ENCODE peak calls at places on chromosomes 13 and 19, in four cellular contexts. V is IMR-90, P is neuronal stem cell, R is mesendoderm. X is an unnamed sample.

GRCh38 chr13:46588019-46588418 is 35.0 kb downstream of the LRCH1 start:
- DNase-seq in R (no peak), P (no peak), V (no peak), X (no peak)

GRCh38 chr19:8240274-8241229 is 31.4 kb downstream of the CERS4 start:
- DNase-seq in R (peak; percentile 92), P (peak; percentile 79), V (peak; percentile 94), X (peak; percentile 55)

GRCh38 chr19:3471954-3472655 is 8.2 kb downstream of the SMIM24 start:
- DNase-seq in P (no peak), V (no peak), R (no peak), X (no peak)

GRCh38 chr13:99155821-99156220 is 44.8 kb upstream of the UBAC2 start:
- DNase-seq in R (no peak), P (no peak), V (no peak), X (no peak)

GRCh38 chr19:55443824-55444719 is 972 bp upstream of the SHISA7 start:
- DNase-seq in P (no peak), V (no peak), R (no peak), X (no peak)

GRCh38 chr13:99724633-99725517 is 223.6 kb downstream of the TM9SF2 start:
- DNase-seq in V (no peak), P (no peak), R (no peak), X (no peak)

GRCh38 chr19:47351545-47351944 is 2.4 kb downstream of the DHX34 start:
- DNase-seq in P (no peak), R (peak; percentile 69), V (peak; percentile 27), X (no peak)

GRCh38 chr19:54207908-54208783 is 7.5 kb downstream of the RPS9 start:
- DNase-seq in V (peak; percentile 78), R (peak; percentile 42), P (no peak), X (peak; percentile 82)

GRCh38 chr13:112102243-112102642 is 35.3 kb downstream of the SOX1 start:
- DNase-seq in R (no peak), V (no peak), P (no peak), X (no peak)

GRCh38 chr19:43906774-43907173 is 28.3 kb downstream of the ZNF45 start:
- DNase-seq in P (no peak), R (no peak), V (no peak), X (no peak)

GRCh38 chr13:76656496-76656895 is 229.7 kb downstream of the KCTD12 start:
- DNase-seq in R (no peak), P (no peak), V (no peak), X (no peak)

GRCh38 chr19:34241513-34242337 is 12.6 kb upstream of the GARRE1 start:
- DNase-seq in R (peak; percentile 88), V (no peak), P (no peak), X (peak; percentile 87)

GRCh38 chr19:40768936-40769335 is 6.4 kb upstream of the MIA start:
- DNase-seq in R (no peak), V (no peak), P (no peak), X (no peak)

GRCh38 chr13:46726347-46726746 is 70.6 kb downstream of the ESD start:
- DNase-seq in P (no peak), V (no peak), R (no peak), X (no peak)

DNA sequence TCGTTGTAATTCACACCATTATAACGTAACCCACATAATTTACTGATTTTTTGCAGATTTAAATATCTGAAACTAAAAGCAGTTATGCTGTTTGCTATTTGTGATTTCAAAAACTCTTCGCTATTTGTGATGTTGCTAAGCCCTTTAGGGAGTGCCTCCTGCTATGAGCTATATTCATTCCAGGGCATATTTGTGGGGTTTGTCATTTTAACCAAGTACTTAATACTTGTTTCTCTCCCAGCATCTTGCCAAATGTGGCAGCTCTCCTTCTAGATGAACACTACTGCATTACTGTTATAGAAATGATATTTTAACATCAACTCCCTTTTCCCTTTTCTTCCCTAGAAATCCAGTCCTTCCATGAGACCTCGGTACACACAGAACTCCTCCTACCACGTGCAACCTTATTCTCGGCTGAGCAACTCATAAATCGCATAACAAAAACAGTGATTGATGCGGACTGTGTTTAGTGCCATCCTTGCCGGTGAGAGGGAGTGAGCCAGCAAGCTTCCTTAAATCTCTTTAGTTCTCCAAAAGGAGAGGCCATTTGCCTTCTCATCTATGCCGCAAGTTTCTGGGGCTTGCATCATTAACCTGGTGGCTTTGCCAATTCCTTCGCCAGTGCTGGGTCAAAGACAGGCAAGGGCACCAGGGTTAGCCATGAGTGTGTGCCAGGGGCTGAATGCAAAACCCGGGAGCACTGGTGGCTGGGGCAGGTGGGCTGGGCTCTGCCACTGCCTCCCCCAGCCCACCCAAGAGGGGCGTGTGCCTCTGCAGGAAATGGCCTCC is 33.4 kb downstream of the RFX2 start:
- DNase-seq in R (no peak), P (no peak), V (peak; percentile 91), X (peak; percentile 49)
- H2BK120ac ChIP-seq in R (no peak overlapping the region), P (no peak overlapping the region), V (peak overlapping the region; percentile 98), X (no peak overlapping the region)

DNA sequence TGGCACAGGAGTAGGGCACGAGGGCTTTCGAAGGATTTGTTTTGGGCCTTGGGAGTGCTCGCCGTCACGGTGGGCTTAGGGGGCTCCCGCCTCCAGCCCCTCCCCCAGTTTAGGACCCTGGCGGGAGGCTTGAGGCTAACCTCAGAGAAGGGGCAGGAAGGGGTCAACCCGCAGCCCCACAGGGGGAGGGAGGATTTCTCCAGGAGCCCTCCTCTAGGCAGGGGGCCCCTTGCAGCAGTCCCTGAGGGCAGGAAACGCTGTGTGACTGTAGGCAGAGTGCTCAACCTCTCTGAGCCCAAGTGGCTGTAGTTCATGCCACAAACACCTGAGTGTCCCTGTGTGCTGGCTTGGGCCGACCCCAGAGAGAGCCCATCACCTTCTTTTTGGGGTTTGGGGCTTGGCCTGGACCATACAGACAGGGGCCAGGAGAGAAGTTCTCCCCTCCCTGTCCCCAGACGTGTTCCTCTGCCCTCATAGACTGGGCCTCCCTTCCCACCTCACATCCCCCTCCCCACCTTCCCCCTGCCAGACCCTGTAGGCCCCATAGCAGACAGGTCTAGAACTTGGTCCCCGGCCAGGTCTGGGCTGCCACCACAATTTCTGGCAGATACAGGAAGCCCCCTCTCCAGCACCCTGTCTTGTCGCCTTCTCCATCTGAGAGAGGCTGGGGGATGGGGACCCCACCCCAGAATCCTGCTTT is 8.1 kb downstream of the ISYNA1 start:
- DNase-seq in P (no peak), V (no peak), R (peak; percentile 51), X (no peak)
- H3K36me3 ChIP-seq in P (peaks cover 5% of the 10 kb centered on the region), V (no peaks in the 10 kb centered on the region), R (no peaks in the 10 kb centered on the region), X (peaks cover 9% of the 10 kb centered on the region)

GRCh38 chr13:25912961-25913360 is 138.9 kb downstream of the SHISA2 start:
- DNase-seq in V (no peak), R (no peak), P (no peak), X (no peak)
- H2BK120ac ChIP-seq in V (no peak overlapping the region), R (no peak overlapping the region), P (no peak overlapping the region), X (no peak overlapping the region)

GRCh38 chr19:27887946-27888345 is 1325.0 kb downstream of the UQCRFS1 start:
- DNase-seq in P (no peak), V (no peak), R (no peak), X (no peak)
- H3K36me3 ChIP-seq in P (no peaks in the 10 kb centered on the region), V (no peaks in the 10 kb centered on the region), R (no peaks in the 10 kb centered on the region), X (no peaks in the 10 kb centered on the region)

GRCh38 chr19:57279418-57280164 is 694 bp upstream of the ZNF460 start:
- DNase-seq in R (peak; percentile 98), V (peak; percentile 97), P (peak; percentile 74), X (peak; percentile 98)
- H2BK120ac ChIP-seq in R (peak overlapping the region; percentile 31), V (peak overlapping the region; percentile 92), P (no peak overlapping the region), X (peak overlapping the region; percentile 95)

DNA sequence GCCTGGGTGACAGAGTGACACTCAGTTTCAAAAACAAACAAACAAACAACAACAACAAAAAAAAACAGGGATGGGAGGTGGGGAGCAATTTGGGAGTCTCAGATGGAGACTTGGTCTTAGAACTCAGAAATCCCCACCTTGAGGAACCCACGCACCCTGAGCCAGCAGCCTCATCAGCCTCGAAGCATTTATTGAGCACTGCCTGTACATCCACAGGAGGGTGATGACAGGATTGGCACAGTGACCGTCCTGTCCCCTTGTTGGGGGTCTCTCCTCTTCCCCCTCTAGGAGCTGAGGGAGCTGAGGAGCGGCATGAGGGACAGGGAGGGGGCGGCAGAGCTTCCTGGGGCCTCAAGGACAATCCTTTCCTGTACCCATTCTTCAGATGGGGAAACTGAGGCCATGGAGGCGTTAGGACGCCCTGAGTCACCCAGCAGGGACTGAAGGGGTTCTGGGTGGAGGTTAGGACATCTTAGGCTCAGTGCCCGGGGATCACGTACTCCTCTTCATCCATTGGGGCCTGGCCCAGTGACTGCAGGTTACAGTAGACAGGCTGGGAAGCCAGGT is 5.6 kb downstream of the GDF15 start:
- DNase-seq in R (no peak), P (no peak), V (no peak), X (no peak)
- H3K36me3 ChIP-seq in R (no peaks in the 10 kb centered on the region), P (no peaks in the 10 kb centered on the region), V (peaks cover 9% of the 10 kb centered on the region), X (no peaks in the 10 kb centered on the region)

GRCh38 chr13:50127017-50127725 is 111.9 kb downstream of the KCNRG start:
- DNase-seq in P (peak; percentile 45), R (peak; percentile 45), V (peak; percentile 50), X (peak; percentile 7)

GRCh38 chr13:50127726-50128291 is 112.6 kb downstream of the KCNRG start:
- DNase-seq in R (peak; percentile 46), P (peak; percentile 60), V (no peak), X (no peak)

GRCh38 chr13:50129065-50129922 is 114.0 kb downstream of the KCNRG start:
- DNase-seq in P (peak; percentile 33), V (no peak), R (peak; percentile 47), X (no peak)

GRCh38 chr13:50129923-50130685 is 114.9 kb downstream of the KCNRG start:
- DNase-seq in R (peak; percentile 57), P (peak; percentile 57), V (no peak), X (no peak)

GRCh38 chr13:50128406-50129048 is 113.3 kb downstream of the KCNRG start:
- DNase-seq in V (no peak), R (peak; percentile 49), P (peak; percentile 31), X (no peak)
- H2BK120ac ChIP-seq in V (no peak overlapping the region), R (no peak overlapping the region), P (no peak overlapping the region), X (no peak overlapping the region)

GRCh38 chr19:32367948-32368536 is 22.6 kb downstream of the ZNF507 start:
- DNase-seq in V (no peak), R (no peak), P (no peak), X (no peak)

GRCh38 chr19:32368781-32369180 is 23.4 kb downstream of the ZNF507 start:
- DNase-seq in V (no peak), P (no peak), R (no peak), X (no peak)

GRCh38 chr19:32363632-32364031 is 18.2 kb downstream of the ZNF507 start:
- DNase-seq in V (no peak), P (no peak), R (no peak), X (no peak)

GRCh38 chr19:32364040-32364439 is 18.6 kb downstream of the ZNF507 start:
- DNase-seq in P (no peak), R (no peak), V (no peak), X (no peak)

GRCh38 chr19:32367063-32367462 is 21.7 kb downstream of the ZNF507 start:
- DNase-seq in P (no peak), R (no peak), V (no peak), X (no peak)
- H3K36me3 ChIP-seq in P (peaks cover 11% of the 10 kb centered on the region), R (no peaks in the 10 kb centered on the region), V (peaks cover 17% of the 10 kb centered on the region), X (peaks cover 5% of the 10 kb centered on the region)

X was measured in trophoblast cell.